ENCODE peak calls at places on chromosomes 1 and 21, in six cellular contexts. One of them, this sample, is unnamed.

GRCh38 chr1:14850563-14850962 is 252.1 kb downstream of the KAZN start:
- DNase-seq in H9: no peak
- DNase-seq in mesenchymal stem cell: no peak
- DNase-seq in IMR-90: no peak
- DNase-seq in trophoblast cell: no peak
- DNase-seq in H1: no peak
- DNase-seq in this sample: no peak

GRCh38 chr1:39735731-39736130 is 3.0 kb upstream of the PPIE start:
- DNase-seq in H9: no peak
- DNase-seq in mesenchymal stem cell: no peak
- DNase-seq in IMR-90: no peak
- DNase-seq in trophoblast cell: no peak
- DNase-seq in H1: no peak
- DNase-seq in this sample: no peak

GRCh38 chr1:15088146-15089025 is 65.2 kb upstream of the TMEM51 start:
- DNase-seq in H9: no peak
- DNase-seq in mesenchymal stem cell: peak
- DNase-seq in IMR-90: peak
- DNase-seq in trophoblast cell: no peak
- DNase-seq in H1: no peak
- DNase-seq in this sample: no peak

GRCh38 chr21:37917612-37918011 is 1.4 kb upstream of the KCNJ6 start:
- DNase-seq in H9: no peak
- DNase-seq in mesenchymal stem cell: peak
- DNase-seq in IMR-90: peak
- DNase-seq in trophoblast cell: peak
- DNase-seq in H1: no peak
- DNase-seq in this sample: no peak

GRCh38 chr21:41121785-41122415 is 46.1 kb upstream of the BACE2 start:
- DNase-seq in H9: peak
- DNase-seq in mesenchymal stem cell: no peak
- DNase-seq in IMR-90: peak
- DNase-seq in trophoblast cell: peak
- DNase-seq in H1: peak
- DNase-seq in this sample: peak

GRCh38 chr1:48469616-48470500 is 2.1 kb downstream of the SPATA6 start:
- DNase-seq in H9: no peak
- DNase-seq in mesenchymal stem cell: peak
- DNase-seq in IMR-90: peak
- DNase-seq in trophoblast cell: peak
- DNase-seq in H1: no peak
- DNase-seq in this sample: no peak

GRCh38 chr1:43232071-43232470 is 37.7 kb upstream of the TMEM125 start:
- DNase-seq in H9: no peak
- DNase-seq in mesenchymal stem cell: peak
- DNase-seq in IMR-90: peak
- DNase-seq in trophoblast cell: peak
- DNase-seq in H1: no peak
- DNase-seq in this sample: no peak

GRCh38 chr1:59180715-59181114 is 116.2 kb upstream of the FGGY start:
- DNase-seq in H9: no peak
- DNase-seq in mesenchymal stem cell: peak
- DNase-seq in IMR-90: peak
- DNase-seq in trophoblast cell: no peak
- DNase-seq in H1: no peak
- DNase-seq in this sample: no peak

GRCh38 chr1:222976453-222976852 is 161.6 kb downstream of the DISP1 start:
- DNase-seq in H9: no peak
- DNase-seq in mesenchymal stem cell: no peak
- DNase-seq in IMR-90: no peak
- DNase-seq in trophoblast cell: no peak
- DNase-seq in H1: no peak
- DNase-seq in this sample: no peak

GRCh38 chr1:67053535-67053784 is 488 bp downstream of the SLC35D1 start:
- DNase-seq in H9: no peak
- DNase-seq in mesenchymal stem cell: no peak
- DNase-seq in IMR-90: no peak
- DNase-seq in trophoblast cell: no peak
- DNase-seq in H1: no peak
- DNase-seq in this sample: peak

GRCh38 chr1:11882814-11883538 is 24.2 kb upstream of the NPPB start:
- DNase-seq in H9: peak
- DNase-seq in mesenchymal stem cell: no peak
- DNase-seq in IMR-90: no peak
- DNase-seq in trophoblast cell: no peak
- DNase-seq in H1: no peak
- DNase-seq in this sample: no peak

GRCh38 chr1:20037877-20038276 is 32.1 kb upstream of the PLA2G5 start:
- DNase-seq in H9: peak
- DNase-seq in mesenchymal stem cell: no peak
- DNase-seq in IMR-90: no peak
- DNase-seq in trophoblast cell: peak
- DNase-seq in H1: no peak
- DNase-seq in this sample: no peak

GRCh38 chr21:21238882-21239400 is 240.7 kb downstream of the NCAM2 start:
- DNase-seq in H9: no peak
- DNase-seq in mesenchymal stem cell: no peak
- DNase-seq in IMR-90: peak
- DNase-seq in trophoblast cell: no peak
- DNase-seq in H1: no peak
- DNase-seq in this sample: no peak

GRCh38 chr1:160451119-160451858 is 50.9 kb downstream of the VANGL2 start:
- DNase-seq in H9: no peak
- DNase-seq in mesenchymal stem cell: no peak
- DNase-seq in IMR-90: no peak
- DNase-seq in trophoblast cell: no peak
- DNase-seq in H1: no peak
- DNase-seq in this sample: no peak

GRCh38 chr21:30257773-30258172 is 25.0 kb downstream of the KRTAP24-1 start:
- DNase-seq in H9: peak
- DNase-seq in mesenchymal stem cell: peak
- DNase-seq in IMR-90: no peak
- DNase-seq in trophoblast cell: peak
- DNase-seq in H1: no peak
- DNase-seq in this sample: peak

GRCh38 chr1:8563944-8564537 is 246.1 kb downstream of the SLC45A1 start:
- DNase-seq in H9: no peak
- DNase-seq in mesenchymal stem cell: no peak
- DNase-seq in IMR-90: no peak
- DNase-seq in trophoblast cell: no peak
- DNase-seq in H1: no peak
- DNase-seq in this sample: no peak

GRCh38 chr1:30604801-30605440 is 118.5 kb downstream of the MATN1 start:
- DNase-seq in H9: no peak
- DNase-seq in mesenchymal stem cell: no peak
- DNase-seq in IMR-90: no peak
- DNase-seq in trophoblast cell: no peak
- DNase-seq in H1: no peak
- DNase-seq in this sample: no peak

GRCh38 chr1:238690415-238690814 is 696.0 kb upstream of the CHRM3 start:
- DNase-seq in H9: no peak
- DNase-seq in mesenchymal stem cell: peak
- DNase-seq in IMR-90: peak
- DNase-seq in trophoblast cell: no peak
- DNase-seq in H1: no peak
- DNase-seq in this sample: no peak

GRCh38 chr21:26972131-26972707 is 5.3 kb upstream of the ADAMTS5 start:
- DNase-seq in H9: no peak
- DNase-seq in mesenchymal stem cell: no peak
- DNase-seq in IMR-90: no peak
- DNase-seq in trophoblast cell: no peak
- DNase-seq in H1: no peak
- DNase-seq in this sample: no peak

GRCh38 chr1:25055045-25055780 is 125.1 kb upstream of the RUNX3 start:
- DNase-seq in H9: no peak
- DNase-seq in mesenchymal stem cell: no peak
- DNase-seq in IMR-90: no peak
- DNase-seq in trophoblast cell: no peak
- DNase-seq in H1: no peak
- DNase-seq in this sample: no peak

GRCh38 chr1:39391741-39392679 is 99.4 kb upstream of the BMP8A start:
- DNase-seq in H9: no peak
- DNase-seq in mesenchymal stem cell: peak
- DNase-seq in IMR-90: peak
- DNase-seq in trophoblast cell: no peak
- DNase-seq in H1: no peak
- DNase-seq in this sample: no peak

GRCh38 chr1:181768216-181768929 is 285.1 kb downstream of the CACNA1E start:
- DNase-seq in H9: no peak
- DNase-seq in mesenchymal stem cell: no peak
- DNase-seq in IMR-90: no peak
- DNase-seq in trophoblast cell: no peak
- DNase-seq in H1: no peak
- DNase-seq in this sample: no peak

GRCh38 chr1:1554550-1554925 is 14.1 kb upstream of the TMEM240 start:
- DNase-seq in H9: no peak
- DNase-seq in mesenchymal stem cell: no peak
- DNase-seq in IMR-90: no peak
- DNase-seq in trophoblast cell: no peak
- DNase-seq in H1: no peak
- DNase-seq in this sample: no peak

GRCh38 chr1:164440222-164440621 is 118.8 kb upstream of the PBX1 start:
- DNase-seq in H9: peak
- DNase-seq in mesenchymal stem cell: peak
- DNase-seq in IMR-90: no peak
- DNase-seq in trophoblast cell: no peak
- DNase-seq in H1: no peak
- DNase-seq in this sample: no peak

GRCh38 chr21:37866027-37866426 is 50.2 kb downstream of the KCNJ6 start:
- DNase-seq in H9: no peak
- DNase-seq in mesenchymal stem cell: no peak
- DNase-seq in IMR-90: no peak
- DNase-seq in trophoblast cell: no peak
- DNase-seq in H1: no peak
- DNase-seq in this sample: no peak

GRCh38 chr1:145979746-145980435 is 15.4 kb downstream of the POLR3GL start:
- DNase-seq in H9: no peak
- DNase-seq in mesenchymal stem cell: peak
- DNase-seq in IMR-90: no peak
- DNase-seq in trophoblast cell: no peak
- DNase-seq in H1: no peak
- DNase-seq in this sample: no peak

GRCh38 chr21:32083175-32083574 is 195.7 kb downstream of the MIS18A start:
- DNase-seq in H9: no peak
- DNase-seq in mesenchymal stem cell: no peak
- DNase-seq in IMR-90: peak
- DNase-seq in trophoblast cell: no peak
- DNase-seq in H1: no peak
- DNase-seq in this sample: no peak

GRCh38 chr1:170537798-170538503 is 6.0 kb downstream of the GORAB start:
- DNase-seq in H9: no peak
- DNase-seq in mesenchymal stem cell: peak
- DNase-seq in IMR-90: peak
- DNase-seq in trophoblast cell: no peak
- DNase-seq in H1: no peak
- DNase-seq in this sample: no peak

GRCh38 chr1:170536924-170537551 is 5.1 kb downstream of the GORAB start:
- DNase-seq in H9: no peak
- DNase-seq in mesenchymal stem cell: peak
- DNase-seq in IMR-90: no peak
- DNase-seq in trophoblast cell: no peak
- DNase-seq in H1: no peak
- DNase-seq in this sample: no peak

GRCh38 chr1:170534626-170535147 is 2.7 kb downstream of the GORAB start:
- DNase-seq in H9: no peak
- DNase-seq in mesenchymal stem cell: no peak
- DNase-seq in IMR-90: no peak
- DNase-seq in trophoblast cell: no peak
- DNase-seq in H1: no peak
- DNase-seq in this sample: no peak

GRCh38 chr1:170533331-170533730 is 1.4 kb downstream of the GORAB start:
- DNase-seq in H9: no peak
- DNase-seq in mesenchymal stem cell: peak
- DNase-seq in IMR-90: peak
- DNase-seq in trophoblast cell: no peak
- DNase-seq in H1: no peak
- DNase-seq in this sample: no peak

DNA sequence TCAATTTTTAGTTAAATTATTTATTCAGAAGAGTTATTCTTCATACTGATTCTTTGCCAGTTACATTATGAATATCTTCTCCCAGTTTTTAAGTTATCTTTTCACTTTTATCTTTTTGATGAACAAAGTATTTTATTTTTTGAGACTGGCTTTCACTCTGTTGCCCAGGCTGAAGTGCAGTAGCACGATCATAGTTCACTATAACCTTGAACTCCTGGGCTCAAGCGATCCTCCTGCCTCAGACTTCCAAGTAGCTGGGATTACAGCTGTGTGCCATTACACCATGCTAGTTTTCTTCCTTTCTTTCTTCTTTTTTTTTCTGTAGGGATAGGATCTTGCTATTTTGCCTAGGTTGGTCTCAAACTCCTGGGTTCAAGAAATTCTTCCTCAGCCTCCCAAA is 3.5 kb downstream of the GORAB start:
- DNase-seq in H9: no peak
- DNase-seq in mesenchymal stem cell: no peak
- DNase-seq in IMR-90: no peak
- DNase-seq in trophoblast cell: no peak
- DNase-seq in H1: no peak
- DNase-seq in this sample: no peak
- H3K14ac ChIP-seq in H9: no peak
- H3K14ac ChIP-seq in mesenchymal stem cell: no peak
- H3K14ac ChIP-seq in IMR-90: no peak
- H3K14ac ChIP-seq in trophoblast cell: no peak
- H3K14ac ChIP-seq in H1: no peak
- H3K14ac ChIP-seq in this sample: no peak

GRCh38 chr1:53894644-53895043 is 657 bp downstream of the DIO1 start:
- DNase-seq in H9: no peak
- DNase-seq in mesenchymal stem cell: no peak
- DNase-seq in IMR-90: no peak
- DNase-seq in trophoblast cell: no peak
- DNase-seq in H1: no peak
- DNase-seq in this sample: no peak
- H3K14ac ChIP-seq in H9: no peak
- H3K14ac ChIP-seq in mesenchymal stem cell: no peak
- H3K14ac ChIP-seq in IMR-90: no peak
- H3K14ac ChIP-seq in trophoblast cell: no peak
- H3K14ac ChIP-seq in H1: no peak
- H3K14ac ChIP-seq in this sample: no peak

DNA sequence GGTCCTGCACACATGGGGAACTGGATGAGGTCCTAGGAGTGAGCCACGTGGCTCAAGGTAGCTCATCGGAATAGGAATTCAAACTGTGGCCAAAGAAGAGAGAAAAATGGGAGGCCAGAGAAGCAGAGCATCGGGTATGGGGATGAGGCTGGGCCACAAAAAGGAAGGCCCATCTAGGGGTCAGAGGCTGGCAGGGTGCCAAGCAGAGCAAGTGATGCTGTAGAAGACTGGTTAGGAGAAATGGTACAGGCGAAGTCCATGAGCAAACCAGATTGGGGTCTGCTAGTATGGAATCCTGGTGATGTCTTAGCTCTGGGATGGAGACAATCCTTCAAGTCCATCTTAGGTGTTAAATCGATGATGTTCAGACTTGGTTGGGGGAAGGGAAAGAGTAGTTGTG is 68.0 kb downstream of the TEX35 start:
- DNase-seq in H9: no peak
- DNase-seq in mesenchymal stem cell: no peak
- DNase-seq in IMR-90: no peak
- DNase-seq in trophoblast cell: no peak
- DNase-seq in H1: no peak
- DNase-seq in this sample: no peak
- H3K14ac ChIP-seq in H9: peak
- H3K14ac ChIP-seq in mesenchymal stem cell: no peak
- H3K14ac ChIP-seq in IMR-90: no peak
- H3K14ac ChIP-seq in trophoblast cell: no peak
- H3K14ac ChIP-seq in H1: no peak
- H3K14ac ChIP-seq in this sample: no peak

GRCh38 chr21:44394733-44395132 is 41.3 kb downstream of the TRPM2 start:
- DNase-seq in H9: no peak
- DNase-seq in mesenchymal stem cell: no peak
- DNase-seq in IMR-90: no peak
- DNase-seq in trophoblast cell: no peak
- DNase-seq in H1: no peak
- DNase-seq in this sample: no peak
- H3K14ac ChIP-seq in H9: no peak
- H3K14ac ChIP-seq in mesenchymal stem cell: no peak
- H3K14ac ChIP-seq in IMR-90: no peak
- H3K14ac ChIP-seq in trophoblast cell: no peak
- H3K14ac ChIP-seq in H1: no peak
- H3K14ac ChIP-seq in this sample: no peak